ENCODE peak calls at places on chromosomes 3 and 15, in five cellular contexts. S is SJCRH30; V is CD8-positive, alpha-beta memory T cell; N is NCI-H2081; L is activated CD8-positive, alpha-beta memory T cell treated with anti-CD3 and anti-CD28 coated beads for 48 hours. G is an unnamed sample.

GRCh38 chr3:138774529-138775253 is 60.0 kb downstream of the PIK3CB start:
- DNase-seq in S (peak; percentile 76), V (no peak), N (peak; percentile 99), L (no peak), G (peak; percentile 38)

GRCh38 chr3:118544458-118544857 is 490.2 kb downstream of the IGSF11 start:
- DNase-seq in S (peak; percentile 9), V (no peak), N (no peak), L (no peak), G (no peak)

GRCh38 chr3:33062814-33063346 is 34.1 kb downstream of the GLB1 start:
- DNase-seq in S (no peak), V (no peak), N (no peak), L (no peak), G (no peak)

GRCh38 chr3:124878561-124879394 is 8.4 kb downstream of the ITGB5 start:
- DNase-seq in S (no peak), V (no peak), N (no peak), L (no peak), G (peak; percentile 43)

GRCh38 chr3:7577513-7577912 is 716.6 kb downstream of the GRM7 start:
- DNase-seq in S (no peak), V (no peak), N (no peak), L (no peak), G (no peak)

GRCh38 chr3:37899101-37899707 is 37.5 kb downstream of the CTDSPL start:
- DNase-seq in S (no peak), V (no peak), N (no peak), L (no peak), G (no peak)

GRCh38 chr3:29764059-29764458 is 483.2 kb downstream of the RBMS3 start:
- DNase-seq in S (no peak), V (no peak), N (no peak), L (no peak), G (no peak)

GRCh38 chr3:160754371-160754854 is 1.6 kb upstream of the PPM1L start:
- DNase-seq in S (peak; percentile 27), V (peak; percentile 2), N (peak; percentile 65), L (no peak), G (no peak)

GRCh38 chr15:62462721-62463120 is 297.6 kb upstream of the C2CD4B start:
- DNase-seq in S (peak; percentile 47), V (no peak), N (no peak), L (no peak), G (no peak)

GRCh38 chr15:33195283-33195682 is 769 bp upstream of the FMN1 start:
- DNase-seq in S (no peak), V (no peak), N (no peak), L (no peak), G (no peak)

GRCh38 chr3:53254190-53254809 is 1.5 kb downstream of the TKT start:
- DNase-seq in S (no peak), V (no peak), N (no peak), L (no peak), G (no peak)

G was measured in GOT3.